ENCODE peak calls at places on chromosomes 16 and 17, in four cellular contexts. One of them, this sample, is unnamed.

GRCh38 chr16:46971271-46971670 is 2.2 kb downstream of the DNAJA2 start:
- DNase-seq in HepG2: no peak
- DNase-seq in MM.1S: no peak
- DNase-seq in foreskin fibroblast: no peak
- DNase-seq in this sample: no peak

GRCh38 chr17:74715144-74715543 is 2.4 kb upstream of the CD300LF start:
- DNase-seq in HepG2: peak; percentile 66
- DNase-seq in foreskin fibroblast: no peak
- DNase-seq in MM.1S: no peak
- DNase-seq in this sample: no peak

GRCh38 chr17:19239544-19239943 is 2.4 kb downstream of the EPN2 start:
- DNase-seq in HepG2: no peak
- DNase-seq in MM.1S: no peak
- DNase-seq in foreskin fibroblast: no peak
- DNase-seq in this sample: no peak

GRCh38 chr17:45389354-45389753 is 43.3 kb downstream of the ARHGAP27 start:
- DNase-seq in MM.1S: no peak
- DNase-seq in HepG2: no peak
- DNase-seq in foreskin fibroblast: no peak
- DNase-seq in this sample: no peak

GRCh38 chr16:28108590-28109247 is 45.2 kb upstream of the GSG1L start:
- DNase-seq in foreskin fibroblast: no peak
- DNase-seq in HepG2: no peak
- DNase-seq in MM.1S: no peak
- DNase-seq in this sample: no peak

GRCh38 chr16:68091604-68092261 is 6.6 kb downstream of the NFATC3 start:
- DNase-seq in HepG2: peak; percentile 70
- DNase-seq in MM.1S: no peak
- DNase-seq in foreskin fibroblast: peak; percentile 79
- DNase-seq in this sample: no peak

GRCh38 chr16:66469291-66469931 is 42.3 kb downstream of the BEAN1 start:
- DNase-seq in foreskin fibroblast: no peak
- DNase-seq in HepG2: no peak
- DNase-seq in MM.1S: no peak
- DNase-seq in this sample: no peak

GRCh38 chr16:84175351-84176081 is 11.3 kb downstream of the TAF1C start:
- DNase-seq in MM.1S: peak; percentile 39
- DNase-seq in HepG2: peak; percentile 65
- DNase-seq in foreskin fibroblast: peak; percentile 88
- DNase-seq in this sample: peak; percentile 12

GRCh38 chr17:2415081-2415480 is 14.2 kb upstream of the MNT start:
- DNase-seq in MM.1S: no peak
- DNase-seq in HepG2: no peak
- DNase-seq in foreskin fibroblast: no peak
- DNase-seq in this sample: no peak

GRCh38 chr16:1941924-1942809 is 832 bp downstream of the MSRB1 start:
- DNase-seq in foreskin fibroblast: peak; percentile 45
- DNase-seq in HepG2: no peak
- DNase-seq in MM.1S: no peak
- DNase-seq in this sample: no peak

GRCh38 chr17:80262291-80262690 is 1.6 kb downstream of the RNF213 start:
- DNase-seq in MM.1S: no peak
- DNase-seq in HepG2: no peak
- DNase-seq in foreskin fibroblast: no peak
- DNase-seq in this sample: no peak

GRCh38 chr17:4617090-4617489 is 24.4 kb downstream of the ALOX15 start:
- DNase-seq in MM.1S: no peak
- DNase-seq in foreskin fibroblast: no peak
- DNase-seq in HepG2: no peak
- DNase-seq in this sample: no peak

GRCh38 chr16:1511662-1512061 is 18.5 kb downstream of the TELO2 start:
- DNase-seq in MM.1S: no peak
- DNase-seq in foreskin fibroblast: no peak
- DNase-seq in HepG2: no peak
- DNase-seq in this sample: no peak

GRCh38 chr16:27437946-27438345 is 36.0 kb downstream of the IL21R start:
- DNase-seq in foreskin fibroblast: no peak
- DNase-seq in HepG2: no peak
- DNase-seq in MM.1S: no peak
- DNase-seq in this sample: no peak

GRCh38 chr16:3461120-3461519 is 17.6 kb downstream of the NAA60 start:
- DNase-seq in MM.1S: no peak
- DNase-seq in HepG2: no peak
- DNase-seq in foreskin fibroblast: no peak
- DNase-seq in this sample: no peak

GRCh38 chr16:309476-309875 is 26.5 kb downstream of the PDIA2 start:
- DNase-seq in HepG2: no peak
- DNase-seq in MM.1S: no peak
- DNase-seq in foreskin fibroblast: no peak
- DNase-seq in this sample: no peak

GRCh38 chr17:2034806-2035548 is 5.0 kb downstream of the DPH1 start:
- DNase-seq in foreskin fibroblast: peak; percentile 79
- DNase-seq in HepG2: no peak
- DNase-seq in MM.1S: no peak
- DNase-seq in this sample: no peak

GRCh38 chr16:29900888-29901606 is 759 bp downstream of the ASPHD1 start:
- DNase-seq in MM.1S: no peak
- DNase-seq in HepG2: no peak
- DNase-seq in foreskin fibroblast: peak; percentile 39
- DNase-seq in this sample: no peak

GRCh38 chr16:23081675-23082119 is 67.6 kb downstream of the USP31 start:
- DNase-seq in MM.1S: no peak
- DNase-seq in HepG2: no peak
- DNase-seq in foreskin fibroblast: peak; percentile 65
- DNase-seq in this sample: peak; percentile 67
- TF ChIP-seq CTCF in MM.1S: no peak
- TF ChIP-seq CTCF in HepG2: no peak
- TF ChIP-seq CTCF in foreskin fibroblast: peak; percentile 8
- TF ChIP-seq CTCF in this sample: no peak

GRCh38 chr16:4683255-4684029 is 9.9 kb upstream of the NUDT16L1 start:
- DNase-seq in HepG2: no peak
- DNase-seq in MM.1S: no peak
- DNase-seq in foreskin fibroblast: no peak
- DNase-seq in this sample: no peak
- TF ChIP-seq CTCF in HepG2: no peak
- TF ChIP-seq CTCF in MM.1S: no peak
- TF ChIP-seq CTCF in foreskin fibroblast: no peak
- TF ChIP-seq CTCF in this sample: no peak

DNA sequence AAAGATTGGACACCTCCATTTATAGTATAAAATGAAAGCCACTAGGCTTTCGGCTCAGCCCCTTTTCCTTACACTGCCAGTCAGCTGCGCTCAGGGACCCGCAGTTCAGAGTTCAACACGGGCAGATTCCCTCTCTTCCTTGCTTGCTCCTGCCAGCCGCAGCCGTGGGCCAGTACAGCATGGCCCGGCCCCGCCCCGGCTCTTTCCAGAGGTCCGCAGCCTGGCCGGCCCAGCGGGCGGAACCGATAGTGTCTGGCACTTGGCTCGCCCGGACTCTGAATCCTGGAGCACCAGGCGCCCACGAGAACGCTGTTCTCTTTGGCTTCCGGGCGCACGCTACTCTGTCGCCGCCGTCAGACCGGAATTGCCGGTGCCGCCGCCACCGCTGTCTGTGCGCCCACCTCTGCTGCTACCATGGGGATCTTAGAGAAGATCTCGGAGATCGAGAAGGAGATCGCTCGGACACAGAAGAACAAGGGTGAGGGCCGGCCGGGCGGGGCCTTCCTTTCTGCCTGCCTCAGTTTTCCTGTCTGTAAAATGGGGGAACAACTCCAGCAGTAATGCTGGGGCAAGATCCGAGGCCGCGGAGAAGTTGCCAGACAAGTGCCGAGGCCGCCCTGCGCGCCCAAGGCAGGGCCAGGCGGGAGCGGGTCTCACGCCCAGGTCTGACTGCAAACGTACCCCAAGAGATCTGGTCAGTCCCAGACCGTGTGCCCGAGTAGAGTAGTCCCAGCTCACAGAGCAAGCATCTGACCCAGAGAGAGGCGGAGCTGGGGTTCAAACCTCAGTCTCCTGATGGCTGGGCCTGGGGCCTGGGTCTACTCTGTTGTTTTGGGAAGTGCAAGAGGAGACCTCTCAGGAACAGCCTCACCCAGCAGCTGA is at the start of gene DRG2:
- DNase-seq in foreskin fibroblast: peak; percentile 97
- DNase-seq in HepG2: peak; percentile 94
- DNase-seq in MM.1S: peak; percentile 86
- DNase-seq in this sample: peak; percentile 79
- TF ChIP-seq CTCF in foreskin fibroblast: no peak
- TF ChIP-seq CTCF in HepG2: peak; percentile 59
- TF ChIP-seq CTCF in MM.1S: no peak
- TF ChIP-seq CTCF in this sample: peak; percentile 18

GRCh38 chr17:40111221-40112128 is 10.3 kb upstream of the MSL1 start:
- DNase-seq in MM.1S: peak; percentile 88
- DNase-seq in foreskin fibroblast: peak; percentile 97
- DNase-seq in HepG2: peak; percentile 95
- DNase-seq in this sample: peak; percentile 69

GRCh38 chr17:40110457-40110856 is 10.1 kb upstream of the NR1D1 start:
- DNase-seq in HepG2: no peak
- DNase-seq in foreskin fibroblast: no peak
- DNase-seq in MM.1S: no peak
- DNase-seq in this sample: no peak

GRCh38 chr17:40107266-40107980 is 7.0 kb upstream of the NR1D1 start:
- DNase-seq in HepG2: peak; percentile 41
- DNase-seq in foreskin fibroblast: no peak
- DNase-seq in MM.1S: no peak
- DNase-seq in this sample: no peak

GRCh38 chr17:40110026-40110425 is 9.6 kb upstream of the NR1D1 start:
- DNase-seq in foreskin fibroblast: no peak
- DNase-seq in HepG2: no peak
- DNase-seq in MM.1S: no peak
- DNase-seq in this sample: no peak

GRCh38 chr17:40109471-40109824 is 9.1 kb upstream of the NR1D1 start:
- DNase-seq in MM.1S: peak; percentile 26
- DNase-seq in HepG2: peak; percentile 57
- DNase-seq in foreskin fibroblast: no peak
- DNase-seq in this sample: no peak
- TF ChIP-seq CTCF in MM.1S: no peak
- TF ChIP-seq CTCF in HepG2: peak; percentile 35
- TF ChIP-seq CTCF in foreskin fibroblast: peak; percentile 19
- TF ChIP-seq CTCF in this sample: no peak

GRCh38 chr17:51298508-51299371 is 38.4 kb downstream of the UTP18 start:
- DNase-seq in MM.1S: peak; percentile 39
- DNase-seq in foreskin fibroblast: peak; percentile 61
- DNase-seq in HepG2: peak; percentile 76
- DNase-seq in this sample: no peak
- TF ChIP-seq CTCF in MM.1S: peak; percentile 61
- TF ChIP-seq CTCF in foreskin fibroblast: peak; percentile 78
- TF ChIP-seq CTCF in HepG2: peak; percentile 84
- TF ChIP-seq CTCF in this sample: peak; percentile 80

DNA sequence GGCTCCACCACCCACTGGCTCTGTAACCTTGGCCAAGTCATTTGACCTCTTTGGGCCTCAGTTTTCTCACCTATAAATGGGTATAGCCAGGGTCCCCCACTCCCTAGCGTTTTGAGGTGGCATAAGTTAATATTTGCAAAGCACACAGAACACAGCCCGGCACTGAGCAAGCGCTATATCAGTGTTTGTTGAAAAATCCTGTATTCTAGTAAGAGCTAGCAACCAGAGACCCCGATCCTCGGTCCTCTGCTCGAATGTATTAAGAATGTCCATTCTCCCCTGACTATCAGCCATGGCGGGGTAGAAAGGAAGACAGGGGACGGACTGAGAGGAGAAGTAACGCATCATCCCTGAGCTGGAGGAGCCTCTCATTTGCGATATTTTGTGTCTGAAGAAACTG is 131.2 kb downstream of the IRF8 start:
- DNase-seq in foreskin fibroblast: no peak
- DNase-seq in MM.1S: no peak
- DNase-seq in HepG2: no peak
- DNase-seq in this sample: no peak
- TF ChIP-seq CTCF in foreskin fibroblast: no peak
- TF ChIP-seq CTCF in MM.1S: no peak
- TF ChIP-seq CTCF in HepG2: no peak
- TF ChIP-seq CTCF in this sample: no peak

GRCh38 chr17:72479113-72479512 is 358.3 kb downstream of the SOX9 start:
- DNase-seq in foreskin fibroblast: no peak
- DNase-seq in HepG2: peak; percentile 47
- DNase-seq in MM.1S: no peak
- DNase-seq in this sample: no peak
- TF ChIP-seq CTCF in foreskin fibroblast: no peak
- TF ChIP-seq CTCF in HepG2: peak; percentile 74
- TF ChIP-seq CTCF in MM.1S: no peak
- TF ChIP-seq CTCF in this sample: no peak

DNA sequence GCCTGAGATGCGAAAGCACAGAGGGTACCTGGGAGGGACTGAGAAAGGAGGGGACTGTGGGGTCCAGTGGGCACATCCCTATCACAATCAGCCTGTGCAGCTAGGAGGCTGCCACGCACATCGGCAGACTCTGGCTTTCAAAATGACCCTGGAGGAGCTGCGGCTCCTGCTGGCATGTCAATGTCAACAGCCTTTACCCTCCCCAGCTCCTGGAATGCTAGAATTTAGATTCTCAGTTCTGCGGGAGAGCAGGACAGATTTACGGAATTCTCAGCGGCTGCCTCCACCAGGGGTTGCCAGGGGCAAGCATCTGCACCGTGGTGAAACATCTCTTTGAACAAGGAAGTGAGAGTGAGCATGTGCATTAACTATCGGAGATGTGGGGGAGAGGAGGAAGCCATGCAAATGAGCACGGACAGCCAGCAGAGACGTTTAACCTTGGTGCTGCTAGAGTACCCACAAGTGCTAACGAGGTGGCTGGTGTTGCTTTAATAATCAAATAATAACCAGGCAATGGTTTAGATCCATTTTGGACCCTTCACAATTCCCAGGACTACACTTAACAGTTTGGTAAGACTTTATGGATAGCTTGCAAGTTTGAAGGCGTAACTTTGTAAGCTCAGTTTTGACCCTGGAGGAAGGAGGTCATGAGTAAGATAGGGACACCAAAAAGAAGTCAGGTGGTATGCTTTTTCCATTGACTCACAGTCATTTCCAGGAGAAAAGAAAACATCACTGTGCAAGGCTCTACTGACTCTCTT is 54.1 kb downstream of the XYLT1 start:
- DNase-seq in MM.1S: peak; percentile 82
- DNase-seq in HepG2: no peak
- DNase-seq in foreskin fibroblast: peak; percentile 72
- DNase-seq in this sample: no peak
- TF ChIP-seq CTCF in MM.1S: peak; percentile 42
- TF ChIP-seq CTCF in HepG2: peak; percentile 10
- TF ChIP-seq CTCF in foreskin fibroblast: no peak
- TF ChIP-seq CTCF in this sample: no peak

DNA sequence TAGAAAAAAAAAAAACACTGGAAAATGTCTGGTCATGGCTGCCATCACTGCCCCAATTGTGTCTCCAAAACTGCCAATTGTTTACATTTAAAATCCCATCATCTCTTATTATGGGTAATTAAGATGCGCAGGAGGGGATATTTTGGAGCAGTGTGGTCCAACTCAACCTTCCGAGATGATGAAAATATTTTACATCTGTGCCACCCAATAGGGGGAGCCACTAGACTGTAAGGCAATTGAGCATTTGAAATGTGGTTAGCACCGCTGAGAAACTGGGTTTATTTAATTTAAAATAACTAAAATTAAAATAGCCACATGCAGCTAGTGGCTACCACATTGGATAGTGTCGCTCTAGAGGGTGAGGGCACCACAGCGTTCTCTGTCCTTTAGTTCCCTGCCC is 3.6 kb downstream of the MPO start:
- DNase-seq in MM.1S: peak; percentile 12
- DNase-seq in HepG2: no peak
- DNase-seq in foreskin fibroblast: peak; percentile 32
- DNase-seq in this sample: no peak
- TF ChIP-seq CTCF in MM.1S: peak; percentile 50
- TF ChIP-seq CTCF in HepG2: peak; percentile 45
- TF ChIP-seq CTCF in foreskin fibroblast: peak; percentile 33
- TF ChIP-seq CTCF in this sample: peak; percentile 26